ENCODE peak calls at places on chromosomes 7 and 10, in nine cellular contexts. H, D, C, I, X, O, Z, A and F are unnamed samples.

GRCh38 chr7:104267701-104268368 is 60.0 kb upstream of the ORC5 start:
- DNase-seq in I (no peak), O (no peak), D (peak), C (peak), H (peak), A (no peak), X (no peak), Z (no peak), F (no peak)

GRCh38 chr7:123789817-123790216 is 41.0 kb upstream of the WASL start:
- DNase-seq in D (no peak), O (no peak), I (no peak), A (no peak), C (no peak), H (no peak), Z (no peak), X (no peak), F (no peak)

GRCh38 chr10:62076872-62077271 is 175.4 kb downstream of the ARID5B start:
- DNase-seq in C (peak), I (no peak), O (no peak), A (no peak), Z (no peak), X (no peak), D (peak), H (peak), F (no peak)

GRCh38 chr10:13161267-13162012 is at the start of gene MCM10:
- DNase-seq in C (peak), H (peak), Z (peak), I (peak), X (peak), D (peak), O (peak), A (peak), F (peak)

GRCh38 chr7:33191326-33191725 is 62.0 kb downstream of the BBS9 start:
- DNase-seq in H (no peak), D (no peak), C (no peak), O (no peak), I (no peak), A (no peak), Z (no peak), X (no peak), F (no peak)

GRCh38 chr10:47458466-47459154 is 25.3 kb downstream of the ANXA8 start:
- DNase-seq in O (no peak), Z (no peak), I (no peak), D (peak), X (no peak), A (no peak), H (peak), C (peak), F (no peak)

GRCh38 chr10:121485443-121486139 is 112.7 kb downstream of the FGFR2 start:
- DNase-seq in C (no peak), X (no peak), O (no peak), H (no peak), D (no peak), Z (no peak), I (no peak), A (no peak), F (no peak)

GRCh38 chr10:124323806-124324205 is 94.9 kb downstream of the OAT start:
- DNase-seq in I (no peak), O (no peak), X (no peak), C (no peak), H (no peak), D (no peak), A (no peak), Z (no peak), F (peak)

GRCh38 chr7:132805766-132806165 is 229.5 kb upstream of the PLXNA4 start:
- DNase-seq in A (no peak), I (no peak), O (no peak), Z (no peak), D (no peak), X (no peak), C (no peak), H (no peak), F (no peak)

GRCh38 chr10:29807407-29807806 is 172.6 kb upstream of the SVIL start:
- DNase-seq in D (peak), Z (no peak), A (no peak), X (no peak), I (no peak), H (peak), C (peak), O (no peak), F (no peak)

DNA sequence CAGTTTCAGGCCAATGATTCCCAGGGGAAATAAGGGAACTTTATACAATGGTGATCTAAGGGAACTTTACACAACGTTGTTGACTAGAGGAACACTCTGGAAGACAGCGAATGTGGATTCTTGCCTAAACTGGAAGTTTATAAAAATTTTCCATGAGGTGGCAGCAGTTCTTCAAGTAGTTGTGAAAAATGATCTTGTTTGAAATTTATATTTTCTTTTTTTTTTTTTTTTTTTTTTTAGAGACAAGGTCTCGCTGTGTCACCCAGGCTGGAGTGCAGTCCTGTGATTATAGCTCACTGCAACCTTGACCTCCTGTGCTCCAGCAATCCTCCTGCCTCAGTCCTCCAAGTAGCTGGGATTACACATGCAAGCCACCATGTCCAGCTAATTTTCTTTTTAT is 32.1 kb upstream of the GTF2I start:
- DNase-seq in H (peak), Z (no peak), D (peak), C (peak), I (no peak), X (no peak), A (peak), O (no peak), F (no peak)
- TF ChIP-seq CTCF in H (peak), Z (no peak), D (peak), C (peak), I (no peak), X (no peak), A (no peak), O (no peak), F (peak)

GRCh38 chr7:116679495-116679894 is 7.5 kb downstream of the MET start:
- DNase-seq in D (no peak), H (no peak), Z (no peak), X (no peak), O (no peak), I (no peak), A (no peak), C (no peak), F (no peak)

GRCh38 chr7:116686033-116686432 is 14.0 kb downstream of the MET start:
- DNase-seq in O (no peak), H (no peak), D (no peak), A (no peak), X (no peak), C (no peak), I (no peak), Z (no peak), F (no peak)

GRCh38 chr7:116686812-116687419 is 14.9 kb downstream of the MET start:
- DNase-seq in Z (no peak), X (no peak), A (no peak), I (peak), C (no peak), H (no peak), O (no peak), D (no peak), F (no peak)

GRCh38 chr7:116687801-116688201 is 15.8 kb downstream of the MET start:
- DNase-seq in O (no peak), Z (no peak), C (peak), A (no peak), H (peak), I (no peak), D (peak), X (no peak), F (no peak)

GRCh38 chr7:116683786-116684185 is 11.8 kb downstream of the MET start:
- DNase-seq in H (no peak), C (no peak), A (no peak), O (no peak), I (no peak), D (no peak), X (no peak), Z (no peak), F (no peak)
- TF ChIP-seq CTCF in H (no peak), C (no peak), A (no peak), O (no peak), I (no peak), D (no peak), X (no peak), Z (no peak), F (no peak)

GRCh38 chr7:34501161-34501560 is 156.9 kb upstream of the NPSR1 start:
- DNase-seq in I (no peak), D (no peak), C (no peak), X (no peak), O (no peak), H (no peak), Z (no peak), A (no peak), F (no peak)

GRCh38 chr7:34491899-34492298 is 166.1 kb upstream of the NPSR1 start:
- DNase-seq in X (no peak), C (no peak), A (no peak), Z (no peak), O (no peak), D (no peak), I (no peak), H (no peak), F (no peak)

GRCh38 chr7:34493752-34494151 is 164.3 kb upstream of the NPSR1 start:
- DNase-seq in H (no peak), Z (no peak), X (no peak), C (no peak), O (no peak), I (no peak), D (no peak), A (no peak), F (no peak)

GRCh38 chr7:34497153-34497777 is 160.8 kb upstream of the NPSR1 start:
- DNase-seq in A (no peak), X (no peak), D (no peak), Z (no peak), I (no peak), C (no peak), H (no peak), O (no peak), F (no peak)
- TF ChIP-seq CTCF in A (no peak), X (no peak), D (peak), Z (no peak), I (no peak), C (peak), H (peak), O (no peak), F (no peak)

GRCh38 chr7:111561909-111562732 is at the start of gene IMMP2L:
- DNase-seq in O (peak), H (peak), I (peak), Z (peak), D (peak), X (peak), A (peak), C (peak), F (peak)
- TF ChIP-seq CTCF in O (no peak), H (peak), I (no peak), Z (no peak), D (peak), X (no peak), A (peak), C (peak), F (peak)

GRCh38 chr7:50315739-50316671 is 11.5 kb downstream of the IKZF1 start:
- DNase-seq in Z (no peak), O (no peak), H (no peak), A (no peak), X (no peak), C (no peak), I (no peak), D (no peak), F (no peak)
- TF ChIP-seq CTCF in Z (no peak), O (no peak), H (no peak), A (no peak), X (no peak), C (no peak), I (no peak), D (no peak), F (no peak)